ENCODE peak calls at places on chromosomes 13 and 19, in nine cellular contexts. M, X, B, T, K, V, P, O and W are unnamed samples.

GRCh38 chr13:99516153-99516929 is 15.1 kb downstream of the TM9SF2 start:
- DNase-seq in M (no peak), X (no peak), B (no peak), T (no peak), K (no peak), V (no peak), P (no peak), O (no peak), W (no peak)

GRCh38 chr19:2168619-2169424 is 5.1 kb downstream of the DOT1L start:
- DNase-seq in M (peak), X (peak), B (no peak), T (peak), K (no peak), V (peak), P (peak), O (peak), W (peak)

GRCh38 chr13:27281420-27281819 is 10.8 kb downstream of the RASL11A start:
- DNase-seq in M (no peak), X (no peak), B (no peak), T (no peak), K (no peak), V (no peak), P (no peak), O (no peak), W (no peak)

GRCh38 chr19:811007-811434 is 10.7 kb downstream of the PLPPR3 start:
- DNase-seq in M (peak), X (no peak), B (no peak), T (no peak), K (no peak), V (no peak), P (no peak), O (no peak), W (no peak)

GRCh38 chr19:50820549-50821247 is 2.9 kb downstream of the KLK1 start:
- DNase-seq in M (peak), X (no peak), B (no peak), T (no peak), K (no peak), V (no peak), P (no peak), O (no peak), W (no peak)

GRCh38 chr19:23686622-23687423 is at the start of gene ZNF675:
- DNase-seq in M (peak), X (peak), B (peak), T (peak), K (peak), V (peak), P (peak), O (peak), W (peak)

GRCh38 chr19:46404884-46405658 is 8.3 kb downstream of the CCDC8 start:
- DNase-seq in M (no peak), X (no peak), B (no peak), T (peak), K (no peak), V (no peak), P (no peak), O (no peak), W (peak)

GRCh38 chr19:1872807-1873523 is 9.6 kb upstream of the KLF16 start:
- DNase-seq in M (no peak), X (no peak), B (no peak), T (no peak), K (no peak), V (no peak), P (no peak), O (no peak), W (no peak)

GRCh38 chr19:48659768-48660167 is 13.0 kb downstream of the NTN5 start:
- DNase-seq in M (no peak), X (no peak), B (no peak), T (no peak), K (no peak), V (no peak), P (peak), O (no peak), W (peak)

GRCh38 chr19:14375055-14375581 is 6.1 kb upstream of the ADGRE5 start:
- DNase-seq in M (peak), X (peak), B (peak), T (no peak), K (no peak), V (no peak), P (no peak), O (no peak), W (no peak)

GRCh38 chr13:49690133-49690989 is 925 bp downstream of the EBPL start:
- DNase-seq in M (no peak), X (no peak), B (no peak), T (peak), K (no peak), V (no peak), P (peak), O (no peak), W (peak)

GRCh38 chr19:49488863-49489537 is 1.6 kb downstream of the RPL13A start:
- DNase-seq in M (no peak), X (no peak), B (no peak), T (no peak), K (no peak), V (no peak), P (no peak), O (no peak), W (no peak)

GRCh38 chr19:38649305-38650179 is 2.1 kb downstream of the ACTN4 start:
- DNase-seq in M (peak), X (no peak), B (no peak), T (no peak), K (no peak), V (no peak), P (peak), O (no peak), W (no peak)

GRCh38 chr13:40402931-40403412 is 263.5 kb downstream of the FOXO1 start:
- DNase-seq in M (no peak), X (no peak), B (no peak), T (no peak), K (no peak), V (no peak), P (peak), O (no peak), W (peak)

GRCh38 chr19:31436121-31436776 is 87.0 kb upstream of the TSHZ3 start:
- DNase-seq in M (no peak), X (no peak), B (no peak), T (no peak), K (no peak), V (no peak), P (peak), O (no peak), W (no peak)